ENCODE peak calls at places on chromosomes 1 and 21, in four cellular contexts. E, V, M and B are unnamed samples.

GRCh38 chr1:101293461-101294045 is 56.7 kb downstream of the S1PR1 start:
- DNase-seq in V (no peak), M (peak; percentile 87), E (no peak), B (peak; percentile 74)

GRCh38 chr1:27590917-27591508 is 12.9 kb downstream of the AHDC1 start:
- DNase-seq in V (no peak), E (no peak), M (no peak), B (no peak)

GRCh38 chr1:160460214-160460642 is 59.9 kb downstream of the VANGL2 start:
- DNase-seq in V (no peak), M (no peak), E (no peak), B (no peak)

GRCh38 chr1:209542585-209542984 is 40.9 kb upstream of the CAMK1G start:
- DNase-seq in M (peak; percentile 78), V (no peak), E (no peak), B (no peak)

GRCh38 chr1:77961392-77961791 is 17.5 kb downstream of the FUBP1 start:
- DNase-seq in M (no peak), V (no peak), E (peak; percentile 22), B (no peak)

GRCh38 chr1:74246266-74246665 is 11.1 kb downstream of the TNNI3K start:
- DNase-seq in E (no peak), M (peak; percentile 42), V (no peak), B (no peak)

GRCh38 chr1:182789138-182790076 is at the start of gene NPL:
- DNase-seq in V (peak; percentile 92), M (peak; percentile 59), E (peak; percentile 88), B (peak; percentile 37)

GRCh38 chr1:229070168-229070567 is 200.7 kb upstream of the RAB4A start:
- DNase-seq in E (peak; percentile 82), V (peak; percentile 80), M (peak; percentile 22), B (no peak)

GRCh38 chr1:33009561-33009960 is 27.1 kb downstream of the AK2 start:
- DNase-seq in E (no peak), M (no peak), V (no peak), B (no peak)

GRCh38 chr1:94396356-94396755 is 21.8 kb upstream of the ABCD3 start:
- DNase-seq in M (no peak), V (no peak), E (no peak), B (no peak)

GRCh38 chr1:213008564-213008963 is 7.1 kb downstream of the ANGEL2 start:
- DNase-seq in M (no peak), E (no peak), V (no peak), B (peak; percentile 52)

GRCh38 chr21:40548134-40548533 is 298.8 kb downstream of the DSCAM start:
- DNase-seq in E (no peak), V (no peak), M (no peak), B (no peak)

GRCh38 chr1:46798820-46799219 is at the start of gene CYP4B1:
- DNase-seq in V (peak; percentile 91), M (no peak), E (no peak), B (no peak)

GRCh38 chr21:44800971-44801467 is 601 bp downstream of the UBE2G2 start:
- DNase-seq in M (peak; percentile 26), V (no peak), E (peak; percentile 37), B (peak; percentile 46)

GRCh38 chr1:31587720-31588423 is 11.6 kb downstream of the TINAGL1 start:
- DNase-seq in V (peak; percentile 80), M (no peak), E (peak; percentile 76), B (no peak)

GRCh38 chr1:181595234-181595633 is 111.9 kb downstream of the CACNA1E start:
- DNase-seq in V (no peak), M (no peak), E (no peak), B (no peak)

GRCh38 chr1:28860332-28861073 is 48.5 kb downstream of the OPRD1 start:
- DNase-seq in M (peak; percentile 56), V (no peak), E (peak; percentile 86), B (no peak)

GRCh38 chr1:74731399-74732052 is 1.3 kb downstream of the CRYZ start:
- DNase-seq in M (peak; percentile 10), V (no peak), E (peak; percentile 65), B (no peak)

GRCh38 chr1:45411510-45411899 is 71.3 kb upstream of the MUTYH start:
- DNase-seq in V (no peak), M (no peak), E (no peak), B (no peak)

GRCh38 chr1:203612932-203613682 is 13.5 kb upstream of the ATP2B4 start:
- DNase-seq in E (no peak), V (no peak), M (no peak), B (peak; percentile 90)

GRCh38 chr1:15430787-15431570 is 7.3 kb upstream of the CTRC start:
- DNase-seq in M (no peak), V (peak; percentile 82), E (peak; percentile 73), B (peak; percentile 44)

GRCh38 chr1:56626546-56626945 is 18.6 kb upstream of the PRKAA2 start:
- DNase-seq in V (no peak), M (peak; percentile 51), E (no peak), B (no peak)

GRCh38 chr1:117860906-117861610 is 68.4 kb downstream of the GDAP2 start:
- DNase-seq in E (no peak), M (peak; percentile 14), V (no peak), B (no peak)

DNA sequence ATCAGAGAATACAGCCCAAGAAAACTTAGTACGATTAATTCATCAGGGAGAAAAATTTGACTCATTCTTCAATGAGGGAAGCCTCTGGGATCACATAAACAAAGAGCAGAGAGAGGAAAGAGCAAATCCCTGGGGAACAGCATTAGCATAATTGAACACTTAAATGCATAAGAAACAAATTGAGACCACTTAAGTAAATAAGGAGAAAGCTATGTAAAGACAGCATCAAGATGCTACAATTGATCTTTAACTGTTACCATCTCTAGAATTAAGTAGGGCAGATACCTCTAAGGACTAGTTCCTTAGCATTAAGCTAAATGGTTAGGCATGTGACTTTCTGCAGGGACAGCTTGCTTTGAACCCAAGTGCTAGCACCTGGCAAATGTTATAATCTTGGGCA is 265.1 kb upstream of the NEGR1 start:
- DNase-seq in M (no peak), V (no peak), E (no peak), B (no peak)
- H3K4me3 ChIP-seq in M (no peak overlapping the region), V (no peak overlapping the region), E (no peak overlapping the region), B (no peak overlapping the region)

DNA sequence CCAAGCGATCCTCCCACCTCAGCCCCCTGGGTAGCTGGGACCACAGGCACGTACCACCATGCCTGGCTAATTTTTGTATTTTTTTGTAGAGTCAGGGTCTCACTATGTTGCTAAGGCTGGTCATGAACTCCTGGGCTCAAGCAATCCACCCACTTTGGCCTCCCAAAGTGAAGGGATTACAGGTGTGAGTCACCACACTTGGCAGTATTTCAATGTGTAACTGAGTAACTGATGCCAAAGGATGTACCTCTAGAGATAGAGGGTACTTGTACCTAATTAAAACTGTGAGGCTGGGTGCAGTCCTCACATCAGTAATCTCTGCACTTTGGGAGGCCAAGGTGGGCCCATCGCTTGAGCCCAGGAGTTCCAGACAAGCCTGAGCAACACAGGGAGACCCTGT is 258.7 kb upstream of the DMRTA2 start:
- DNase-seq in E (no peak), V (no peak), M (no peak), B (no peak)
- H3K4me3 ChIP-seq in E (no peak overlapping the region), V (no peak overlapping the region), M (no peak overlapping the region), B (no peak overlapping the region)

GRCh38 chr1:220810179-220810653 is 23.5 kb downstream of the MTARC1 start:
- DNase-seq in V (peak; percentile 87), E (peak; percentile 83), M (no peak), B (peak; percentile 71)
- H3K4me3 ChIP-seq in V (no peak overlapping the region), E (no peak overlapping the region), M (no peak overlapping the region), B (peak overlapping the region; percentile 37)

GRCh38 chr1:226731257-226731893 is 7.7 kb downstream of the ITPKB start:
- DNase-seq in V (no peak), E (no peak), M (no peak), B (no peak)

GRCh38 chr1:226730064-226730463 is 9.0 kb downstream of the ITPKB start:
- DNase-seq in M (no peak), V (no peak), E (no peak), B (no peak)

GRCh38 chr1:226732856-226733291 is 6.2 kb downstream of the ITPKB start:
- DNase-seq in E (no peak), M (no peak), V (no peak), B (no peak)

GRCh38 chr1:226728448-226728847 is 10.6 kb downstream of the ITPKB start:
- DNase-seq in E (no peak), M (no peak), V (no peak), B (no peak)

DNA sequence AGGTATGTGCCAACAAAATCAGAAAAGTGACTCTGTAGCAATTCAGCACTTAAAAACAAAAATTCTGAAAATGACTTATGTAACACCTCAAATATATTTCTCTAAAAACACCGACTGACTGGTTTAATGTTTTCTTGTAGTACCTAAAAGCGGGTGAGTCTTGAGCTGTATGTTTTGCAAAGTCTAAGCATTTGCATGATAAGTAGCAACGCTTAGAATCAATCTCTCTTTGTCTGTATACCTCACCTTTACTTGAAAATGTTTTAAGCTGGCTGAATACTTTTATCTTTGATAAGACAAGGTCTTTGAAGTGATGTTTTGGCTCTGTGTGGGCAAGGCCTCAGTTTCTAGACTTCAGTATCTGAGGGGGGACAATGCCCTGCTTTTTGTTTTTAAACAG is 8.3 kb downstream of the ITPKB start:
- DNase-seq in M (no peak), E (no peak), V (no peak), B (no peak)
- H3K4me3 ChIP-seq in M (no peak overlapping the region), E (no peak overlapping the region), V (no peak overlapping the region), B (no peak overlapping the region)